ENCODE peak calls at places on chromosomes 12 and 14, in five cellular contexts. E is activated T-helper 1 cell treated with anti-CD3 and anti-CD28 coated beads, Interleukin-12 subunit alpha, Interleukin-12 subunit beta, Interleukin-2, Interleukin-4 antibody, amounts not matched to agents 30 ng/mL and 10 ng/mL and 1 ng/mL, durations not matched to agents 14 hours and 24 hours and 36 hours; U is Calu3; Q is activated CD4-positive, alpha-beta T cell treated with anti-CD3 and anti-CD28 coated beads for 36 hours; W is stromal cell of bone marrow. J is an unnamed sample.

GRCh38 chr12:15179672-15180071 is 41.5 kb downstream of the RERG start:
- DNase-seq in E (no peak), U (no peak), Q (no peak), W (no peak), J (no peak)

GRCh38 chr14:45284802-45285201 is 31.8 kb upstream of the MIS18BP1 start:
- DNase-seq in E (no peak), U (no peak), Q (no peak), W (no peak), J (no peak)

GRCh38 chr14:69354383-69355154 is 43.5 kb downstream of the ERH start:
- DNase-seq in E (peak; percentile 74), U (peak; percentile 13), Q (peak; percentile 82), W (no peak), J (no peak)

GRCh38 chr12:8644345-8645248 is 18.0 kb downstream of the MFAP5 start:
- DNase-seq in E (peak; percentile 60), U (no peak), Q (peak; percentile 80), W (no peak), J (peak; percentile 26)

GRCh38 chr12:4049566-4050080 is 176.4 kb upstream of the PARP11 start:
- DNase-seq in E (no peak), U (no peak), Q (no peak), W (no peak), J (no peak)

GRCh38 chr12:22282283-22282682 is 52.2 kb downstream of the ST8SIA1 start:
- DNase-seq in E (no peak), U (no peak), Q (no peak), W (peak; percentile 88), J (peak; percentile 65)

GRCh38 chr14:69037790-69038448 is 58.8 kb upstream of the ACTN1 start:
- DNase-seq in E (no peak), U (no peak), Q (no peak), W (no peak), J (no peak)

GRCh38 chr12:43151406-43152080 is 400.5 kb downstream of the ADAMTS20 start:
- DNase-seq in E (no peak), U (no peak), Q (no peak), W (peak; percentile 26), J (no peak)

GRCh38 chr12:120914794-120915193 is 10.6 kb upstream of the SPPL3 start:
- DNase-seq in E (no peak), U (no peak), Q (no peak), W (no peak), J (peak; percentile 77)

GRCh38 chr14:31127690-31128089 is 79.9 kb downstream of the HECTD1 start:
- DNase-seq in E (peak; percentile 56), U (peak; percentile 13), Q (peak; percentile 8), W (no peak), J (no peak)

GRCh38 chr12:27555928-27556778 is 32.1 kb downstream of the PPFIBP1 start:
- DNase-seq in E (no peak), U (no peak), Q (no peak), W (peak; percentile 54), J (no peak)

GRCh38 chr14:56324831-56325230 is 206.6 kb downstream of the PELI2 start:
- DNase-seq in E (no peak), U (no peak), Q (no peak), W (peak; percentile 11), J (no peak)

GRCh38 chr12:20438307-20438779 is 70.0 kb downstream of the PDE3A start:
- DNase-seq in E (no peak), U (no peak), Q (no peak), W (peak; percentile 34), J (no peak)

GRCh38 chr12:123126294-123127144 is 24.4 kb downstream of the PITPNM2 start:
- DNase-seq in E (no peak), U (peak; percentile 48), Q (no peak), W (peak; percentile 99), J (peak; percentile 94)

GRCh38 chr14:94022532-94023411 is 3.4 kb upstream of the OTUB2 start:
- DNase-seq in E (no peak), U (no peak), Q (no peak), W (no peak), J (peak; percentile 36)

GRCh38 chr12:8065991-8066594 is at the start of gene C3AR1:
- DNase-seq in E (peak; percentile 43), U (no peak), Q (peak; percentile 48), W (peak; percentile 40), J (no peak)

GRCh38 chr12:52394836-52395405 is 9.5 kb upstream of the KRT84 start:
- DNase-seq in E (no peak), U (no peak), Q (no peak), W (no peak), J (no peak)

GRCh38 chr12:114444422-114445279 is 38.7 kb upstream of the TBX5 start:
- DNase-seq in E (no peak), U (no peak), Q (peak; percentile 10), W (no peak), J (no peak)

GRCh38 chr14:85263916-85264315 is 266.0 kb upstream of the FLRT2 start:
- DNase-seq in E (no peak), U (no peak), Q (no peak), W (no peak), J (no peak)

GRCh38 chr14:76942288-76942778 is 86.2 kb downstream of the IRF2BPL start:
- DNase-seq in E (no peak), U (no peak), Q (peak; percentile 60), W (no peak), J (no peak)

GRCh38 chr14:33525626-33526025 is 425.2 kb downstream of the EGLN3 start:
- DNase-seq in E (no peak), U (no peak), Q (no peak), W (no peak), J (no peak)

GRCh38 chr14:71554323-71554722 is 377.9 kb upstream of the RGS6 start:
- DNase-seq in E (no peak), U (no peak), Q (peak; percentile 26), W (no peak), J (no peak)

GRCh38 chr12:132384916-132385315 is 55.5 kb upstream of the GALNT9 start:
- DNase-seq in E (no peak), U (no peak), Q (no peak), W (no peak), J (no peak)

GRCh38 chr12:76866146-76866545 is 12.7 kb downstream of the CSRP2 start:
- DNase-seq in E (no peak), U (no peak), Q (no peak), W (no peak), J (no peak)

GRCh38 chr14:54837508-54838149 is 65.0 kb downstream of the GCH1 start:
- DNase-seq in E (no peak), U (no peak), Q (no peak), W (no peak), J (no peak)

GRCh38 chr12:109873653-109874052 is 6.7 kb downstream of the GLTP start:
- DNase-seq in E (no peak), U (no peak), Q (no peak), W (no peak), J (no peak)

GRCh38 chr12:55682087-55682796 is 25.5 kb downstream of the ITGA7 start:
- DNase-seq in E (no peak), U (peak; percentile 36), Q (no peak), W (no peak), J (no peak)

GRCh38 chr14:22185191-22185590 is 403.8 kb downstream of the DAD1 start:
- DNase-seq in E (no peak), U (no peak), Q (no peak), W (no peak), J (no peak)

GRCh38 chr12:19075711-19076340 is 53.7 kb upstream of the PLEKHA5 start:
- DNase-seq in E (no peak), U (no peak), Q (no peak), W (no peak), J (no peak)

GRCh38 chr12:4435537-4435936 is 10.1 kb downstream of the FGF6 start:
- DNase-seq in E (no peak), U (no peak), Q (no peak), W (no peak), J (no peak)

GRCh38 chr14:34035177-34035933 is 84.5 kb upstream of the EGLN3 start:
- DNase-seq in E (no peak), U (no peak), Q (no peak), W (no peak), J (no peak)

GRCh38 chr12:25115677-25116076 is 79.3 kb downstream of the DNAI7 start:
- DNase-seq in E (no peak), U (no peak), Q (no peak), W (no peak), J (no peak)

J was measured in trophoblast cell.